ENCODE peak calls at places on chromosome 9, in nine cellular contexts. W is Kasumi-1, V is anterior cingulate cortex, D is H4, X is MG63, J is cortex of kidney, L is RCC 7860, E is heart right ventricle, G is kidney. M is an unnamed sample.

GRCh38 chr9:125522328-125522725 is 184.7 kb downstream of the MAPKAP1 start:
- DNase-seq in G (no peak), X (peak), W (no peak), L (peak), D (peak), J (no peak), E (no peak), V (no peak), M (no peak)

GRCh38 chr9:567128-567745 is 274.3 kb upstream of the DMRT1 start:
- DNase-seq in G (no peak), D (no peak), W (no peak), L (no peak), E (no peak), V (no peak), J (no peak), X (no peak), M (no peak)

GRCh38 chr9:78812665-78813064 is 515.7 kb downstream of the PSAT1 start:
- DNase-seq in W (no peak), D (no peak), J (no peak), L (no peak), G (no peak), V (no peak), X (no peak), E (no peak), M (no peak)

GRCh38 chr9:126704157-126704941 is 90.6 kb downstream of the LMX1B start:
- DNase-seq in L (peak), W (no peak), J (no peak), E (no peak), G (peak), V (peak), X (peak), D (peak), M (no peak)

GRCh38 chr9:89969881-89970639 is 365.2 kb downstream of the GADD45G start:
- DNase-seq in W (no peak), G (no peak), J (no peak), V (no peak), L (no peak), E (no peak), D (no peak), X (peak), M (no peak)

GRCh38 chr9:109455391-109455790 is 42.7 kb downstream of the PTPN3 start:
- DNase-seq in J (no peak), D (no peak), G (no peak), L (no peak), W (no peak), V (no peak), X (no peak), E (no peak), M (no peak)

GRCh38 chr9:17160327-17160726 is 25.5 kb downstream of the CNTLN start:
- DNase-seq in G (no peak), W (no peak), L (no peak), D (no peak), J (no peak), E (no peak), V (no peak), X (no peak), M (no peak)

GRCh38 chr9:131960311-131960710 is 119.4 kb downstream of the MED27 start:
- DNase-seq in L (no peak), V (no peak), G (no peak), E (no peak), W (no peak), J (no peak), X (no peak), D (no peak), M (no peak)

GRCh38 chr9:2837915-2838314 is 6.0 kb downstream of the PUM3 start:
- DNase-seq in X (no peak), E (no peak), W (no peak), G (no peak), D (no peak), J (no peak), L (no peak), V (no peak), M (no peak)

GRCh38 chr9:133759146-133759900 is 21.2 kb upstream of the SARDH start:
- DNase-seq in D (no peak), W (no peak), E (peak), J (no peak), V (no peak), X (no peak), G (peak), L (no peak), M (no peak)

GRCh38 chr9:116656535-116656934 is 30.6 kb upstream of the TRIM32 start:
- DNase-seq in J (no peak), V (no peak), W (no peak), L (no peak), G (no peak), E (no peak), X (peak), D (no peak), M (no peak)

GRCh38 chr9:83457005-83457404 is 81.2 kb downstream of the FRMD3 start:
- DNase-seq in G (no peak), X (no peak), D (no peak), W (no peak), L (no peak), J (no peak), E (no peak), V (no peak), M (no peak)

GRCh38 chr9:419571-420156 is 205.0 kb downstream of the DOCK8 start:
- DNase-seq in L (no peak), G (no peak), E (no peak), D (peak), X (peak), V (no peak), J (no peak), W (no peak), M (no peak)

GRCh38 chr9:124267271-124267807 is 9.6 kb downstream of the NEK6 start:
- DNase-seq in J (no peak), V (no peak), G (peak), X (peak), W (peak), E (no peak), L (peak), D (peak), M (no peak)

GRCh38 chr9:91119147-91119546 is 242.6 kb downstream of the AUH start:
- DNase-seq in E (no peak), W (no peak), L (no peak), J (no peak), V (no peak), G (no peak), D (no peak), X (peak), M (no peak)

GRCh38 chr9:68538200-68538599 is 2.5 kb downstream of the TMEM252 start:
- DNase-seq in G (no peak), X (peak), L (no peak), V (no peak), D (peak), J (no peak), E (no peak), W (no peak), M (no peak)

GRCh38 chr9:11551106-11551505 is 938.3 kb upstream of the PTPRD start:
- DNase-seq in V (no peak), G (no peak), D (no peak), J (no peak), E (no peak), W (no peak), X (no peak), L (no peak), M (no peak)

M was measured in iPS DF 6.9.